ENCODE peak calls at places on chromosomes 2 and 18, in seven cellular contexts. One of them, this sample, is unnamed.

GRCh38 chr18:59950215-59950944 is 50.6 kb downstream of the PMAIP1 start:
- DNase-seq in activated CD4-positive, alpha-beta T cell treated with anti-CD3 and anti-CD28 coated beads, Interleukin-2, amount 50 U/mL, for 1 hour: no peak
- DNase-seq in CD4-positive, alpha-beta T cell: no peak
- DNase-seq in activated naive CD8-positive, alpha-beta T cell treated with anti-CD3 and anti-CD28 coated beads, Interleukin-2, amount 10 ng/mL, durations not matched to agents 7 days and 5 days: no peak
- DNase-seq in GM13976: no peak
- DNase-seq in hypothalamus: no peak
- DNase-seq in astrocyte of the spinal cord: peak; percentile 46
- DNase-seq in this sample: no peak

GRCh38 chr2:96404446-96405373 is 69.1 kb downstream of the NCAPH start:
- DNase-seq in astrocyte of the spinal cord: no peak
- DNase-seq in hypothalamus: no peak
- DNase-seq in activated naive CD8-positive, alpha-beta T cell treated with anti-CD3 and anti-CD28 coated beads, Interleukin-2, amount 10 ng/mL, durations not matched to agents 7 days and 5 days: no peak
- DNase-seq in GM13976: no peak
- DNase-seq in CD4-positive, alpha-beta T cell: no peak
- DNase-seq in activated CD4-positive, alpha-beta T cell treated with anti-CD3 and anti-CD28 coated beads, Interleukin-2, amount 50 U/mL, for 1 hour: no peak
- DNase-seq in this sample: no peak

GRCh38 chr2:150535176-150535575 is 47.7 kb upstream of the RND3 start:
- DNase-seq in GM13976: no peak
- DNase-seq in astrocyte of the spinal cord: no peak
- DNase-seq in hypothalamus: no peak
- DNase-seq in CD4-positive, alpha-beta T cell: no peak
- DNase-seq in activated CD4-positive, alpha-beta T cell treated with anti-CD3 and anti-CD28 coated beads, Interleukin-2, amount 50 U/mL, for 1 hour: no peak
- DNase-seq in activated naive CD8-positive, alpha-beta T cell treated with anti-CD3 and anti-CD28 coated beads, Interleukin-2, amount 10 ng/mL, durations not matched to agents 7 days and 5 days: no peak
- DNase-seq in this sample: no peak

GRCh38 chr2:211789984-211790383 is 748.6 kb downstream of the ERBB4 start:
- DNase-seq in CD4-positive, alpha-beta T cell: no peak
- DNase-seq in GM13976: no peak
- DNase-seq in activated naive CD8-positive, alpha-beta T cell treated with anti-CD3 and anti-CD28 coated beads, Interleukin-2, amount 10 ng/mL, durations not matched to agents 7 days and 5 days: no peak
- DNase-seq in hypothalamus: no peak
- DNase-seq in astrocyte of the spinal cord: no peak
- DNase-seq in activated CD4-positive, alpha-beta T cell treated with anti-CD3 and anti-CD28 coated beads, Interleukin-2, amount 50 U/mL, for 1 hour: no peak
- DNase-seq in this sample: no peak

GRCh38 chr18:36593001-36593400 is 235.8 kb downstream of the TPGS2 start:
- DNase-seq in astrocyte of the spinal cord: no peak
- DNase-seq in activated naive CD8-positive, alpha-beta T cell treated with anti-CD3 and anti-CD28 coated beads, Interleukin-2, amount 10 ng/mL, durations not matched to agents 7 days and 5 days: no peak
- DNase-seq in CD4-positive, alpha-beta T cell: no peak
- DNase-seq in GM13976: no peak
- DNase-seq in hypothalamus: no peak
- DNase-seq in activated CD4-positive, alpha-beta T cell treated with anti-CD3 and anti-CD28 coated beads, Interleukin-2, amount 50 U/mL, for 1 hour: no peak
- DNase-seq in this sample: no peak

GRCh38 chr18:44859263-44859662 is 178.6 kb downstream of the SETBP1 start:
- DNase-seq in CD4-positive, alpha-beta T cell: no peak
- DNase-seq in activated naive CD8-positive, alpha-beta T cell treated with anti-CD3 and anti-CD28 coated beads, Interleukin-2, amount 10 ng/mL, durations not matched to agents 7 days and 5 days: no peak
- DNase-seq in GM13976: no peak
- DNase-seq in activated CD4-positive, alpha-beta T cell treated with anti-CD3 and anti-CD28 coated beads, Interleukin-2, amount 50 U/mL, for 1 hour: no peak
- DNase-seq in astrocyte of the spinal cord: no peak
- DNase-seq in hypothalamus: no peak
- DNase-seq in this sample: no peak

GRCh38 chr2:96344011-96344410 is 8.4 kb downstream of the NCAPH start:
- DNase-seq in hypothalamus: no peak
- DNase-seq in CD4-positive, alpha-beta T cell: no peak
- DNase-seq in activated naive CD8-positive, alpha-beta T cell treated with anti-CD3 and anti-CD28 coated beads, Interleukin-2, amount 10 ng/mL, durations not matched to agents 7 days and 5 days: no peak
- DNase-seq in activated CD4-positive, alpha-beta T cell treated with anti-CD3 and anti-CD28 coated beads, Interleukin-2, amount 50 U/mL, for 1 hour: peak; percentile 52
- DNase-seq in GM13976: peak; percentile 64
- DNase-seq in astrocyte of the spinal cord: peak; percentile 43
- DNase-seq in this sample: peak; percentile 19

GRCh38 chr2:234411793-234412192 is 85.1 kb downstream of the ARL4C start:
- DNase-seq in activated CD4-positive, alpha-beta T cell treated with anti-CD3 and anti-CD28 coated beads, Interleukin-2, amount 50 U/mL, for 1 hour: no peak
- DNase-seq in astrocyte of the spinal cord: no peak
- DNase-seq in hypothalamus: no peak
- DNase-seq in CD4-positive, alpha-beta T cell: no peak
- DNase-seq in GM13976: peak; percentile 49
- DNase-seq in activated naive CD8-positive, alpha-beta T cell treated with anti-CD3 and anti-CD28 coated beads, Interleukin-2, amount 10 ng/mL, durations not matched to agents 7 days and 5 days: no peak
- DNase-seq in this sample: no peak

GRCh38 chr2:218252509-218253247 is 8.1 kb upstream of the GPBAR1 start:
- DNase-seq in GM13976: no peak
- DNase-seq in astrocyte of the spinal cord: peak; percentile 41
- DNase-seq in activated CD4-positive, alpha-beta T cell treated with anti-CD3 and anti-CD28 coated beads, Interleukin-2, amount 50 U/mL, for 1 hour: no peak
- DNase-seq in CD4-positive, alpha-beta T cell: no peak
- DNase-seq in activated naive CD8-positive, alpha-beta T cell treated with anti-CD3 and anti-CD28 coated beads, Interleukin-2, amount 10 ng/mL, durations not matched to agents 7 days and 5 days: no peak
- DNase-seq in hypothalamus: no peak
- DNase-seq in this sample: no peak

GRCh38 chr2:63983986-63984605 is 35.1 kb downstream of the VPS54 start:
- DNase-seq in GM13976: no peak
- DNase-seq in activated CD4-positive, alpha-beta T cell treated with anti-CD3 and anti-CD28 coated beads, Interleukin-2, amount 50 U/mL, for 1 hour: no peak
- DNase-seq in astrocyte of the spinal cord: no peak
- DNase-seq in hypothalamus: no peak
- DNase-seq in CD4-positive, alpha-beta T cell: no peak
- DNase-seq in activated naive CD8-positive, alpha-beta T cell treated with anti-CD3 and anti-CD28 coated beads, Interleukin-2, amount 10 ng/mL, durations not matched to agents 7 days and 5 days: no peak
- DNase-seq in this sample: no peak

GRCh38 chr2:26982102-26982742 is 11.8 kb downstream of the MAPRE3 start:
- DNase-seq in CD4-positive, alpha-beta T cell: no peak
- DNase-seq in activated naive CD8-positive, alpha-beta T cell treated with anti-CD3 and anti-CD28 coated beads, Interleukin-2, amount 10 ng/mL, durations not matched to agents 7 days and 5 days: no peak
- DNase-seq in hypothalamus: peak; percentile 10
- DNase-seq in activated CD4-positive, alpha-beta T cell treated with anti-CD3 and anti-CD28 coated beads, Interleukin-2, amount 50 U/mL, for 1 hour: peak; percentile 16
- DNase-seq in GM13976: no peak
- DNase-seq in astrocyte of the spinal cord: peak; percentile 36
- DNase-seq in this sample: peak; percentile 3

GRCh38 chr2:197197808-197198409 is 112.7 kb downstream of the ANKRD44 start:
- DNase-seq in hypothalamus: no peak
- DNase-seq in astrocyte of the spinal cord: no peak
- DNase-seq in GM13976: no peak
- DNase-seq in activated naive CD8-positive, alpha-beta T cell treated with anti-CD3 and anti-CD28 coated beads, Interleukin-2, amount 10 ng/mL, durations not matched to agents 7 days and 5 days: no peak
- DNase-seq in activated CD4-positive, alpha-beta T cell treated with anti-CD3 and anti-CD28 coated beads, Interleukin-2, amount 50 U/mL, for 1 hour: peak; percentile 23
- DNase-seq in CD4-positive, alpha-beta T cell: no peak
- DNase-seq in this sample: no peak

GRCh38 chr18:7575465-7576026 is 8.4 kb downstream of the PTPRM start:
- DNase-seq in activated naive CD8-positive, alpha-beta T cell treated with anti-CD3 and anti-CD28 coated beads, Interleukin-2, amount 10 ng/mL, durations not matched to agents 7 days and 5 days: no peak
- DNase-seq in astrocyte of the spinal cord: peak; percentile 67
- DNase-seq in activated CD4-positive, alpha-beta T cell treated with anti-CD3 and anti-CD28 coated beads, Interleukin-2, amount 50 U/mL, for 1 hour: no peak
- DNase-seq in GM13976: no peak
- DNase-seq in hypothalamus: no peak
- DNase-seq in CD4-positive, alpha-beta T cell: no peak
- DNase-seq in this sample: no peak

GRCh38 chr18:49893036-49893435 is 79.7 kb upstream of the ACAA2 start:
- DNase-seq in activated naive CD8-positive, alpha-beta T cell treated with anti-CD3 and anti-CD28 coated beads, Interleukin-2, amount 10 ng/mL, durations not matched to agents 7 days and 5 days: no peak
- DNase-seq in GM13976: no peak
- DNase-seq in hypothalamus: no peak
- DNase-seq in astrocyte of the spinal cord: no peak
- DNase-seq in activated CD4-positive, alpha-beta T cell treated with anti-CD3 and anti-CD28 coated beads, Interleukin-2, amount 50 U/mL, for 1 hour: no peak
- DNase-seq in CD4-positive, alpha-beta T cell: no peak
- DNase-seq in this sample: no peak

GRCh38 chr18:45127395-45127794 is 446.7 kb downstream of the SETBP1 start:
- DNase-seq in activated CD4-positive, alpha-beta T cell treated with anti-CD3 and anti-CD28 coated beads, Interleukin-2, amount 50 U/mL, for 1 hour: no peak
- DNase-seq in CD4-positive, alpha-beta T cell: no peak
- DNase-seq in hypothalamus: no peak
- DNase-seq in activated naive CD8-positive, alpha-beta T cell treated with anti-CD3 and anti-CD28 coated beads, Interleukin-2, amount 10 ng/mL, durations not matched to agents 7 days and 5 days: no peak
- DNase-seq in GM13976: no peak
- DNase-seq in astrocyte of the spinal cord: no peak
- DNase-seq in this sample: no peak

GRCh38 chr18:45384137-45384998 is 230.9 kb upstream of the SLC14A2 start:
- DNase-seq in activated naive CD8-positive, alpha-beta T cell treated with anti-CD3 and anti-CD28 coated beads, Interleukin-2, amount 10 ng/mL, durations not matched to agents 7 days and 5 days: peak; percentile 32
- DNase-seq in GM13976: peak; percentile 46
- DNase-seq in astrocyte of the spinal cord: peak; percentile 57
- DNase-seq in CD4-positive, alpha-beta T cell: peak; percentile 2
- DNase-seq in activated CD4-positive, alpha-beta T cell treated with anti-CD3 and anti-CD28 coated beads, Interleukin-2, amount 50 U/mL, for 1 hour: peak; percentile 8
- DNase-seq in hypothalamus: peak; percentile 6
- DNase-seq in this sample: peak; percentile 1

GRCh38 chr18:398866-399637 is 101.4 kb downstream of the COLEC12 start:
- DNase-seq in CD4-positive, alpha-beta T cell: no peak
- DNase-seq in hypothalamus: no peak
- DNase-seq in activated naive CD8-positive, alpha-beta T cell treated with anti-CD3 and anti-CD28 coated beads, Interleukin-2, amount 10 ng/mL, durations not matched to agents 7 days and 5 days: no peak
- DNase-seq in GM13976: no peak
- DNase-seq in activated CD4-positive, alpha-beta T cell treated with anti-CD3 and anti-CD28 coated beads, Interleukin-2, amount 50 U/mL, for 1 hour: no peak
- DNase-seq in astrocyte of the spinal cord: no peak
- DNase-seq in this sample: no peak

GRCh38 chr2:241844066-241844728 is 14.5 kb downstream of the PDCD1 start:
- DNase-seq in hypothalamus: no peak
- DNase-seq in GM13976: peak; percentile 90
- DNase-seq in activated naive CD8-positive, alpha-beta T cell treated with anti-CD3 and anti-CD28 coated beads, Interleukin-2, amount 10 ng/mL, durations not matched to agents 7 days and 5 days: peak; percentile 84
- DNase-seq in activated CD4-positive, alpha-beta T cell treated with anti-CD3 and anti-CD28 coated beads, Interleukin-2, amount 50 U/mL, for 1 hour: peak; percentile 85
- DNase-seq in astrocyte of the spinal cord: peak; percentile 14
- DNase-seq in CD4-positive, alpha-beta T cell: peak; percentile 66
- DNase-seq in this sample: peak; percentile 67

GRCh38 chr2:109030870-109031480 is 42.0 kb upstream of the EDAR start:
- DNase-seq in CD4-positive, alpha-beta T cell: peak; percentile 23
- DNase-seq in astrocyte of the spinal cord: no peak
- DNase-seq in activated naive CD8-positive, alpha-beta T cell treated with anti-CD3 and anti-CD28 coated beads, Interleukin-2, amount 10 ng/mL, durations not matched to agents 7 days and 5 days: no peak
- DNase-seq in GM13976: no peak
- DNase-seq in hypothalamus: no peak
- DNase-seq in activated CD4-positive, alpha-beta T cell treated with anti-CD3 and anti-CD28 coated beads, Interleukin-2, amount 50 U/mL, for 1 hour: peak; percentile 6
- DNase-seq in this sample: peak; percentile 19

GRCh38 chr2:94993176-94994062 is 32.1 kb upstream of the MAL start:
- DNase-seq in astrocyte of the spinal cord: no peak
- DNase-seq in GM13976: no peak
- DNase-seq in activated naive CD8-positive, alpha-beta T cell treated with anti-CD3 and anti-CD28 coated beads, Interleukin-2, amount 10 ng/mL, durations not matched to agents 7 days and 5 days: no peak
- DNase-seq in activated CD4-positive, alpha-beta T cell treated with anti-CD3 and anti-CD28 coated beads, Interleukin-2, amount 50 U/mL, for 1 hour: no peak
- DNase-seq in CD4-positive, alpha-beta T cell: no peak
- DNase-seq in hypothalamus: no peak
- DNase-seq in this sample: no peak

GRCh38 chr2:85430780-85431601 is 12.5 kb downstream of the SH2D6 start:
- DNase-seq in activated naive CD8-positive, alpha-beta T cell treated with anti-CD3 and anti-CD28 coated beads, Interleukin-2, amount 10 ng/mL, durations not matched to agents 7 days and 5 days: no peak
- DNase-seq in hypothalamus: peak; percentile 80
- DNase-seq in CD4-positive, alpha-beta T cell: no peak
- DNase-seq in astrocyte of the spinal cord: no peak
- DNase-seq in activated CD4-positive, alpha-beta T cell treated with anti-CD3 and anti-CD28 coated beads, Interleukin-2, amount 50 U/mL, for 1 hour: no peak
- DNase-seq in GM13976: no peak
- DNase-seq in this sample: no peak

GRCh38 chr2:160402997-160403979 is 90.3 kb downstream of the RBMS1 start:
- DNase-seq in activated naive CD8-positive, alpha-beta T cell treated with anti-CD3 and anti-CD28 coated beads, Interleukin-2, amount 10 ng/mL, durations not matched to agents 7 days and 5 days: no peak
- DNase-seq in astrocyte of the spinal cord: no peak
- DNase-seq in CD4-positive, alpha-beta T cell: no peak
- DNase-seq in activated CD4-positive, alpha-beta T cell treated with anti-CD3 and anti-CD28 coated beads, Interleukin-2, amount 50 U/mL, for 1 hour: no peak
- DNase-seq in hypothalamus: no peak
- DNase-seq in GM13976: no peak
- DNase-seq in this sample: no peak

GRCh38 chr2:11411768-11412448 is 54.1 kb downstream of the E2F6 start:
- DNase-seq in CD4-positive, alpha-beta T cell: no peak
- DNase-seq in activated CD4-positive, alpha-beta T cell treated with anti-CD3 and anti-CD28 coated beads, Interleukin-2, amount 50 U/mL, for 1 hour: no peak
- DNase-seq in hypothalamus: no peak
- DNase-seq in activated naive CD8-positive, alpha-beta T cell treated with anti-CD3 and anti-CD28 coated beads, Interleukin-2, amount 10 ng/mL, durations not matched to agents 7 days and 5 days: no peak
- DNase-seq in GM13976: no peak
- DNase-seq in astrocyte of the spinal cord: peak; percentile 49
- DNase-seq in this sample: no peak

GRCh38 chr2:234249873-234250272 is 199.4 kb downstream of the SPP2 start:
- DNase-seq in activated CD4-positive, alpha-beta T cell treated with anti-CD3 and anti-CD28 coated beads, Interleukin-2, amount 50 U/mL, for 1 hour: no peak
- DNase-seq in activated naive CD8-positive, alpha-beta T cell treated with anti-CD3 and anti-CD28 coated beads, Interleukin-2, amount 10 ng/mL, durations not matched to agents 7 days and 5 days: no peak
- DNase-seq in astrocyte of the spinal cord: peak; percentile 78
- DNase-seq in hypothalamus: no peak
- DNase-seq in CD4-positive, alpha-beta T cell: no peak
- DNase-seq in GM13976: no peak
- DNase-seq in this sample: no peak

GRCh38 chr2:241237949-241238371 is 49.5 kb downstream of the ANO7 start:
- DNase-seq in GM13976: no peak
- DNase-seq in activated CD4-positive, alpha-beta T cell treated with anti-CD3 and anti-CD28 coated beads, Interleukin-2, amount 50 U/mL, for 1 hour: no peak
- DNase-seq in astrocyte of the spinal cord: no peak
- DNase-seq in CD4-positive, alpha-beta T cell: no peak
- DNase-seq in activated naive CD8-positive, alpha-beta T cell treated with anti-CD3 and anti-CD28 coated beads, Interleukin-2, amount 10 ng/mL, durations not matched to agents 7 days and 5 days: no peak
- DNase-seq in hypothalamus: no peak
- DNase-seq in this sample: no peak

GRCh38 chr2:74982581-74982980 is 24.1 kb downstream of the POLE4 start:
- DNase-seq in activated CD4-positive, alpha-beta T cell treated with anti-CD3 and anti-CD28 coated beads, Interleukin-2, amount 50 U/mL, for 1 hour: no peak
- DNase-seq in astrocyte of the spinal cord: no peak
- DNase-seq in activated naive CD8-positive, alpha-beta T cell treated with anti-CD3 and anti-CD28 coated beads, Interleukin-2, amount 10 ng/mL, durations not matched to agents 7 days and 5 days: no peak
- DNase-seq in hypothalamus: no peak
- DNase-seq in CD4-positive, alpha-beta T cell: no peak
- DNase-seq in GM13976: peak; percentile 26
- DNase-seq in this sample: no peak

GRCh38 chr2:152028182-152028862 is 70.5 kb downstream of the CACNB4 start:
- DNase-seq in activated naive CD8-positive, alpha-beta T cell treated with anti-CD3 and anti-CD28 coated beads, Interleukin-2, amount 10 ng/mL, durations not matched to agents 7 days and 5 days: no peak
- DNase-seq in CD4-positive, alpha-beta T cell: no peak
- DNase-seq in astrocyte of the spinal cord: peak; percentile 35
- DNase-seq in GM13976: no peak
- DNase-seq in hypothalamus: no peak
- DNase-seq in activated CD4-positive, alpha-beta T cell treated with anti-CD3 and anti-CD28 coated beads, Interleukin-2, amount 50 U/mL, for 1 hour: no peak
- DNase-seq in this sample: no peak

GRCh38 chr2:225999692-226000091 is 600.2 kb downstream of the NYAP2 start:
- DNase-seq in activated naive CD8-positive, alpha-beta T cell treated with anti-CD3 and anti-CD28 coated beads, Interleukin-2, amount 10 ng/mL, durations not matched to agents 7 days and 5 days: no peak
- DNase-seq in activated CD4-positive, alpha-beta T cell treated with anti-CD3 and anti-CD28 coated beads, Interleukin-2, amount 50 U/mL, for 1 hour: no peak
- DNase-seq in astrocyte of the spinal cord: peak; percentile 29
- DNase-seq in hypothalamus: no peak
- DNase-seq in GM13976: no peak
- DNase-seq in CD4-positive, alpha-beta T cell: no peak
- DNase-seq in this sample: no peak

GRCh38 chr2:238688197-238689153 is 159.4 kb upstream of the TWIST2 start:
- DNase-seq in CD4-positive, alpha-beta T cell: no peak
- DNase-seq in activated naive CD8-positive, alpha-beta T cell treated with anti-CD3 and anti-CD28 coated beads, Interleukin-2, amount 10 ng/mL, durations not matched to agents 7 days and 5 days: no peak
- DNase-seq in astrocyte of the spinal cord: no peak
- DNase-seq in hypothalamus: no peak
- DNase-seq in activated CD4-positive, alpha-beta T cell treated with anti-CD3 and anti-CD28 coated beads, Interleukin-2, amount 50 U/mL, for 1 hour: no peak
- DNase-seq in GM13976: no peak
- DNase-seq in this sample: no peak

GRCh38 chr18:52888014-52888413 is 548.0 kb downstream of the DCC start:
- DNase-seq in hypothalamus: no peak
- DNase-seq in GM13976: no peak
- DNase-seq in CD4-positive, alpha-beta T cell: no peak
- DNase-seq in activated CD4-positive, alpha-beta T cell treated with anti-CD3 and anti-CD28 coated beads, Interleukin-2, amount 50 U/mL, for 1 hour: no peak
- DNase-seq in astrocyte of the spinal cord: no peak
- DNase-seq in activated naive CD8-positive, alpha-beta T cell treated with anti-CD3 and anti-CD28 coated beads, Interleukin-2, amount 10 ng/mL, durations not matched to agents 7 days and 5 days: no peak
- DNase-seq in this sample: no peak

GRCh38 chr2:30713698-30714097 is 93.5 kb downstream of the CAPN13 start:
- DNase-seq in activated naive CD8-positive, alpha-beta T cell treated with anti-CD3 and anti-CD28 coated beads, Interleukin-2, amount 10 ng/mL, durations not matched to agents 7 days and 5 days: no peak
- DNase-seq in GM13976: no peak
- DNase-seq in astrocyte of the spinal cord: no peak
- DNase-seq in CD4-positive, alpha-beta T cell: no peak
- DNase-seq in hypothalamus: no peak
- DNase-seq in activated CD4-positive, alpha-beta T cell treated with anti-CD3 and anti-CD28 coated beads, Interleukin-2, amount 50 U/mL, for 1 hour: no peak
- DNase-seq in this sample: no peak

GRCh38 chr2:237896941-237897340 is 37.5 kb downstream of the RAMP1 start:
- DNase-seq in activated naive CD8-positive, alpha-beta T cell treated with anti-CD3 and anti-CD28 coated beads, Interleukin-2, amount 10 ng/mL, durations not matched to agents 7 days and 5 days: peak; percentile 23
- DNase-seq in astrocyte of the spinal cord: no peak
- DNase-seq in activated CD4-positive, alpha-beta T cell treated with anti-CD3 and anti-CD28 coated beads, Interleukin-2, amount 50 U/mL, for 1 hour: no peak
- DNase-seq in GM13976: no peak
- DNase-seq in hypothalamus: no peak
- DNase-seq in CD4-positive, alpha-beta T cell: no peak
- DNase-seq in this sample: no peak

GRCh38 chr18:58848685-58849084 is 16.0 kb upstream of the ZNF532 start:
- DNase-seq in CD4-positive, alpha-beta T cell: no peak
- DNase-seq in activated CD4-positive, alpha-beta T cell treated with anti-CD3 and anti-CD28 coated beads, Interleukin-2, amount 50 U/mL, for 1 hour: no peak
- DNase-seq in hypothalamus: no peak
- DNase-seq in astrocyte of the spinal cord: no peak
- DNase-seq in activated naive CD8-positive, alpha-beta T cell treated with anti-CD3 and anti-CD28 coated beads, Interleukin-2, amount 10 ng/mL, durations not matched to agents 7 days and 5 days: no peak
- DNase-seq in GM13976: no peak
- DNase-seq in this sample: no peak

GRCh38 chr18:77207540-77207939 is 42.1 kb upstream of the GALR1 start:
- DNase-seq in activated naive CD8-positive, alpha-beta T cell treated with anti-CD3 and anti-CD28 coated beads, Interleukin-2, amount 10 ng/mL, durations not matched to agents 7 days and 5 days: no peak
- DNase-seq in CD4-positive, alpha-beta T cell: peak; percentile 41
- DNase-seq in hypothalamus: no peak
- DNase-seq in GM13976: no peak
- DNase-seq in activated CD4-positive, alpha-beta T cell treated with anti-CD3 and anti-CD28 coated beads, Interleukin-2, amount 50 U/mL, for 1 hour: peak; percentile 55
- DNase-seq in astrocyte of the spinal cord: peak; percentile 74
- DNase-seq in this sample: peak; percentile 41

GRCh38 chr2:207722773-207723424 is 11.5 kb downstream of the CCNYL1 start:
- DNase-seq in CD4-positive, alpha-beta T cell: no peak
- DNase-seq in hypothalamus: no peak
- DNase-seq in astrocyte of the spinal cord: no peak
- DNase-seq in activated naive CD8-positive, alpha-beta T cell treated with anti-CD3 and anti-CD28 coated beads, Interleukin-2, amount 10 ng/mL, durations not matched to agents 7 days and 5 days: no peak
- DNase-seq in GM13976: no peak
- DNase-seq in activated CD4-positive, alpha-beta T cell treated with anti-CD3 and anti-CD28 coated beads, Interleukin-2, amount 50 U/mL, for 1 hour: no peak
- DNase-seq in this sample: no peak

GRCh38 chr2:202529389-202529788 is 105.4 kb upstream of the FAM117B start:
- DNase-seq in activated CD4-positive, alpha-beta T cell treated with anti-CD3 and anti-CD28 coated beads, Interleukin-2, amount 50 U/mL, for 1 hour: no peak
- DNase-seq in hypothalamus: no peak
- DNase-seq in activated naive CD8-positive, alpha-beta T cell treated with anti-CD3 and anti-CD28 coated beads, Interleukin-2, amount 10 ng/mL, durations not matched to agents 7 days and 5 days: no peak
- DNase-seq in GM13976: no peak
- DNase-seq in astrocyte of the spinal cord: peak; percentile 71
- DNase-seq in CD4-positive, alpha-beta T cell: no peak
- DNase-seq in this sample: no peak

GRCh38 chr18:12296457-12296856 is 11.6 kb upstream of the TUBB6 start:
- DNase-seq in activated naive CD8-positive, alpha-beta T cell treated with anti-CD3 and anti-CD28 coated beads, Interleukin-2, amount 10 ng/mL, durations not matched to agents 7 days and 5 days: no peak
- DNase-seq in activated CD4-positive, alpha-beta T cell treated with anti-CD3 and anti-CD28 coated beads, Interleukin-2, amount 50 U/mL, for 1 hour: no peak
- DNase-seq in hypothalamus: no peak
- DNase-seq in astrocyte of the spinal cord: no peak
- DNase-seq in CD4-positive, alpha-beta T cell: no peak
- DNase-seq in GM13976: no peak
- DNase-seq in this sample: no peak